ENCODE peak calls at places on chromosomes 3 and 15, in six cellular contexts. Q, F, Z, J, H and P are unnamed samples.

GRCh38 chr15:43253431-43254403 is 13.0 kb downstream of the TGM5 start:
- DNase-seq in Q (no peak), J (peak; percentile 56), H (no peak), F (peak; percentile 20), Z (peak; percentile 78), P (peak; percentile 86)

GRCh38 chr3:172312006-172312405 is 136.2 kb downstream of the GHSR start:
- DNase-seq in F (no peak), Q (no peak), J (no peak), H (no peak), Z (no peak), P (no peak)

GRCh38 chr3:40803311-40803710 is 278.6 kb downstream of the ZNF621 start:
- DNase-seq in H (no peak), J (no peak), F (no peak), Q (no peak), Z (no peak), P (no peak)

GRCh38 chr3:178623666-178624255 is 87.5 kb downstream of the KCNMB2 start:
- DNase-seq in Q (no peak), F (no peak), Z (no peak), J (no peak), H (no peak), P (no peak)

GRCh38 chr15:62739082-62739481 is 303.5 kb upstream of the TPM1 start:
- DNase-seq in H (no peak), J (no peak), Q (no peak), F (no peak), Z (no peak), P (no peak)

GRCh38 chr3:71117572-71118247 is 465.8 kb downstream of the FOXP1 start:
- DNase-seq in H (no peak), Q (no peak), F (no peak), Z (no peak), J (no peak), P (no peak)

GRCh38 chr3:79264892-79265291 is 502.9 kb downstream of the ROBO1 start:
- DNase-seq in Z (no peak), H (no peak), J (no peak), Q (no peak), F (no peak), P (no peak)

GRCh38 chr15:101128191-101128590 is 123.7 kb downstream of the CHSY1 start:
- DNase-seq in Z (no peak), Q (no peak), F (no peak), H (no peak), J (no peak), P (peak; percentile 22)

GRCh38 chr15:80275946-80276345 is 23.9 kb upstream of the CTXND1 start:
- DNase-seq in J (no peak), Q (no peak), F (no peak), H (no peak), Z (no peak), P (no peak)

GRCh38 chr3:124059580-124059979 is 67.7 kb upstream of the ROPN1 start:
- DNase-seq in H (no peak), Q (no peak), J (no peak), F (no peak), Z (no peak), P (no peak)

GRCh38 chr3:46538803-46539442 is 27.2 kb downstream of the LRRC2 start:
- DNase-seq in Q (peak; percentile 31), J (peak; percentile 63), Z (peak; percentile 91), F (peak; percentile 83), H (peak; percentile 76), P (peak; percentile 96)

GRCh38 chr3:70889162-70890045 is 577.0 kb upstream of the MDFIC2 start:
- DNase-seq in J (no peak), Q (no peak), F (no peak), Z (no peak), H (no peak), P (no peak)

GRCh38 chr3:35296533-35296932 is 342.8 kb upstream of the ARPP21 start:
- DNase-seq in H (no peak), Q (no peak), Z (peak; percentile 78), J (no peak), F (no peak), P (no peak)

GRCh38 chr15:68417897-68418296 is 14.1 kb downstream of the ITGA11 start:
- DNase-seq in H (no peak), F (no peak), Z (no peak), J (no peak), Q (no peak), P (no peak)

GRCh38 chr3:123595396-123595795 is 10.5 kb upstream of the HACD2 start:
- DNase-seq in J (no peak), Z (no peak), F (no peak), H (no peak), Q (no peak), P (no peak)

GRCh38 chr3:100173931-100174330 is 59.6 kb upstream of the FILIP1L start:
- DNase-seq in F (no peak), Z (no peak), H (no peak), J (no peak), Q (no peak), P (no peak)

GRCh38 chr15:92906563-92907081 is 6.5 kb downstream of the CHD2 start:
- DNase-seq in H (no peak), Q (no peak), F (no peak), J (no peak), Z (no peak), P (no peak)

DNA sequence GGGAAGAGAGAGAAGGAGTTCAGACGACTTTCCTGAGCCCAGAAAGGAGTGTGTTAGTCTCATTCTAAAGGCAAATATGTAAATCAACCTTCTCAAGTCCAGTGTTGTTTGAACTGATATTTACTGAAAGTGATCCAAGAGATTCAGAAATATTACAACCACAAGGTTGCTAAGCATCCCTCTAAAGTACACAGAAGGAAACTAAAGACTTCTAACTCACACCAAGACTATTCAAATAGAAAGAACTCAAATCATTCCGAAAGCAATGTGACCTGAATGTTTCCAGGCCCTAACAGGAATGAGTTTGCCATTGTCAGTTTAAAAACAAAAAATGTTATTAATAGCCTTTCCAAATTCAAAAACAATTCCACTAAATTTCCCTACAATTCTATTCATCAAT is 56.9 kb upstream of the VGLL3 start:
- DNase-seq in F (no peak), J (no peak), Q (no peak), H (no peak), Z (no peak), P (no peak)
- TF ChIP-seq POLR2AphosphoS5 in F (no peak), J (no peak), Q (no peak), H (no peak), Z (no peak), P (no peak)

GRCh38 chr3:157460253-157460652 is 23.6 kb downstream of the PTX3 start:
- DNase-seq in Q (no peak), J (no peak), F (no peak), H (no peak), Z (no peak), P (no peak)
- TF ChIP-seq POLR2AphosphoS5 in Q (no peak), J (no peak), F (no peak), H (no peak), Z (no peak), P (no peak)

GRCh38 chr3:112001516-112001915 is 2.8 kb downstream of the TAGLN3 start:
- DNase-seq in H (no peak), Q (no peak), J (no peak), F (no peak), Z (no peak), P (no peak)

GRCh38 chr3:112002458-112002971 is 3.8 kb downstream of the TAGLN3 start:
- DNase-seq in Q (no peak), H (no peak), Z (no peak), J (no peak), F (no peak), P (no peak)

GRCh38 chr3:111999924-112000835 is 1.5 kb downstream of the TAGLN3 start:
- DNase-seq in H (no peak), J (no peak), F (no peak), Z (no peak), Q (no peak), P (no peak)

GRCh38 chr3:112000971-112001370 is 2.2 kb downstream of the TAGLN3 start:
- DNase-seq in J (no peak), Q (no peak), H (no peak), Z (no peak), F (no peak), P (no peak)

GRCh38 chr3:111998661-111999641 is at the start of gene TAGLN3:
- DNase-seq in J (peak; percentile 54), H (no peak), Q (no peak), F (peak; percentile 26), Z (no peak), P (no peak)
- TF ChIP-seq POLR2AphosphoS5 in J (no peak), H (no peak), Q (no peak), F (no peak), Z (no peak), P (no peak)

GRCh38 chr3:36409862-36410261 is 29.6 kb downstream of the STAC start:
- DNase-seq in F (no peak), J (no peak), Q (no peak), H (no peak), Z (no peak), P (no peak)
- TF ChIP-seq POLR2AphosphoS5 in F (no peak), J (no peak), Q (no peak), H (no peak), Z (no peak), P (no peak)

GRCh38 chr3:25957026-25957425 is 167.1 kb downstream of the OXSM start:
- DNase-seq in Q (no peak), Z (no peak), F (no peak), H (no peak), J (no peak), P (no peak)

GRCh38 chr3:25962255-25962654 is 172.4 kb downstream of the OXSM start:
- DNase-seq in H (no peak), J (no peak), F (no peak), Q (no peak), Z (no peak), P (no peak)

DNA sequence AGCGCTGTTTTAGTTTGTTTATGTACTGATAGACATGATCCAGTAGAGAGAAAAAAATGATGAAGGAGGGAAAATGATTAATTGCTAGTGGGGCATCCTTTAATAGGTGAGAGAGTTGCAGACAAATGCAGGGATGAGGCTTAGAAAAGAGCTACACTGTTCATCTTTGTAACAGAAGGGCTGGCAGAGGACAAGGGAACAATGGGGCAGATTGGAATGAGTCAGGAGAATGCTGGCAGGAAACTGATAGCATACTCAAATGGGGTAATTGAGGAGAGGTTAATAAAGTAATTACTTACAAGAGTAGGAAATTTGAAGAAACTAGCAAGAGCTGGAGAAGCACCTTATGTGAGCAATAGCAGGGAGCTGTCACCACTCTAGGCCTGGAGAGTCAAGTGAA is 170.9 kb downstream of the OXSM start:
- DNase-seq in F (no peak), Q (no peak), H (no peak), Z (no peak), J (no peak), P (no peak)
- TF ChIP-seq POLR2AphosphoS5 in F (no peak), Q (no peak), H (no peak), Z (no peak), J (no peak), P (no peak)